ENCODE peak calls at places on chromosomes 7 and 10, in seven cellular contexts. One of them, this sample, is unnamed.

GRCh38 chr10:132783865-132784581 is 1.9 kb downstream of the NKX6-2 start:
- DNase-seq in activated T-helper 1 cell treated with anti-CD3 and anti-CD28 coated beads, Interleukin-12 subunit alpha, Interleukin-12 subunit beta, Interleukin-2, Interleukin-4 antibody, amounts not matched to agents 30 ng/mL and 10 ng/mL and 1 ng/mL, durations not matched to agents 14 hours and 24 hours and 36 hours: no peak
- DNase-seq in heart left ventricle: no peak
- DNase-seq in Calu3: no peak
- DNase-seq in H7: peak; percentile 84
- DNase-seq in fibroblast of mammary gland: no peak
- DNase-seq in stimulated activated CD4-positive, alpha-beta T cell treated with anti-CD3 and anti-CD28 coated beads, Interleukin-1b, Interleukin-23, amount 100 ng/mL, for 4 hours: no peak
- DNase-seq in this sample: no peak

GRCh38 chr7:29287366-29287765 is 92.8 kb downstream of the CHN2 start:
- DNase-seq in activated T-helper 1 cell treated with anti-CD3 and anti-CD28 coated beads, Interleukin-12 subunit alpha, Interleukin-12 subunit beta, Interleukin-2, Interleukin-4 antibody, amounts not matched to agents 30 ng/mL and 10 ng/mL and 1 ng/mL, durations not matched to agents 14 hours and 24 hours and 36 hours: no peak
- DNase-seq in heart left ventricle: no peak
- DNase-seq in Calu3: peak; percentile 41
- DNase-seq in H7: no peak
- DNase-seq in fibroblast of mammary gland: peak; percentile 95
- DNase-seq in stimulated activated CD4-positive, alpha-beta T cell treated with anti-CD3 and anti-CD28 coated beads, Interleukin-1b, Interleukin-23, amount 100 ng/mL, for 4 hours: no peak
- DNase-seq in this sample: no peak

GRCh38 chr7:37824987-37825509 is 23.3 kb upstream of the NME8 start:
- DNase-seq in activated T-helper 1 cell treated with anti-CD3 and anti-CD28 coated beads, Interleukin-12 subunit alpha, Interleukin-12 subunit beta, Interleukin-2, Interleukin-4 antibody, amounts not matched to agents 30 ng/mL and 10 ng/mL and 1 ng/mL, durations not matched to agents 14 hours and 24 hours and 36 hours: no peak
- DNase-seq in heart left ventricle: no peak
- DNase-seq in Calu3: no peak
- DNase-seq in H7: no peak
- DNase-seq in fibroblast of mammary gland: no peak
- DNase-seq in stimulated activated CD4-positive, alpha-beta T cell treated with anti-CD3 and anti-CD28 coated beads, Interleukin-1b, Interleukin-23, amount 100 ng/mL, for 4 hours: no peak
- DNase-seq in this sample: no peak

GRCh38 chr7:131607291-131608111 is 51.1 kb upstream of the PODXL start:
- DNase-seq in activated T-helper 1 cell treated with anti-CD3 and anti-CD28 coated beads, Interleukin-12 subunit alpha, Interleukin-12 subunit beta, Interleukin-2, Interleukin-4 antibody, amounts not matched to agents 30 ng/mL and 10 ng/mL and 1 ng/mL, durations not matched to agents 14 hours and 24 hours and 36 hours: no peak
- DNase-seq in heart left ventricle: no peak
- DNase-seq in Calu3: no peak
- DNase-seq in H7: no peak
- DNase-seq in fibroblast of mammary gland: no peak
- DNase-seq in stimulated activated CD4-positive, alpha-beta T cell treated with anti-CD3 and anti-CD28 coated beads, Interleukin-1b, Interleukin-23, amount 100 ng/mL, for 4 hours: no peak
- DNase-seq in this sample: no peak

GRCh38 chr7:31022726-31023125 is 29.4 kb upstream of the ADCYAP1R1 start:
- DNase-seq in activated T-helper 1 cell treated with anti-CD3 and anti-CD28 coated beads, Interleukin-12 subunit alpha, Interleukin-12 subunit beta, Interleukin-2, Interleukin-4 antibody, amounts not matched to agents 30 ng/mL and 10 ng/mL and 1 ng/mL, durations not matched to agents 14 hours and 24 hours and 36 hours: no peak
- DNase-seq in heart left ventricle: no peak
- DNase-seq in Calu3: no peak
- DNase-seq in H7: peak; percentile 71
- DNase-seq in fibroblast of mammary gland: no peak
- DNase-seq in stimulated activated CD4-positive, alpha-beta T cell treated with anti-CD3 and anti-CD28 coated beads, Interleukin-1b, Interleukin-23, amount 100 ng/mL, for 4 hours: no peak
- DNase-seq in this sample: no peak

GRCh38 chr10:27019827-27020226 is 80.5 kb downstream of the ANKRD26 start:
- DNase-seq in activated T-helper 1 cell treated with anti-CD3 and anti-CD28 coated beads, Interleukin-12 subunit alpha, Interleukin-12 subunit beta, Interleukin-2, Interleukin-4 antibody, amounts not matched to agents 30 ng/mL and 10 ng/mL and 1 ng/mL, durations not matched to agents 14 hours and 24 hours and 36 hours: no peak
- DNase-seq in heart left ventricle: no peak
- DNase-seq in Calu3: no peak
- DNase-seq in H7: no peak
- DNase-seq in fibroblast of mammary gland: peak; percentile 20
- DNase-seq in stimulated activated CD4-positive, alpha-beta T cell treated with anti-CD3 and anti-CD28 coated beads, Interleukin-1b, Interleukin-23, amount 100 ng/mL, for 4 hours: no peak
- DNase-seq in this sample: no peak

GRCh38 chr7:133984023-133984422 is 143.1 kb upstream of the LRGUK start:
- DNase-seq in activated T-helper 1 cell treated with anti-CD3 and anti-CD28 coated beads, Interleukin-12 subunit alpha, Interleukin-12 subunit beta, Interleukin-2, Interleukin-4 antibody, amounts not matched to agents 30 ng/mL and 10 ng/mL and 1 ng/mL, durations not matched to agents 14 hours and 24 hours and 36 hours: no peak
- DNase-seq in heart left ventricle: no peak
- DNase-seq in Calu3: no peak
- DNase-seq in H7: no peak
- DNase-seq in fibroblast of mammary gland: peak; percentile 1
- DNase-seq in stimulated activated CD4-positive, alpha-beta T cell treated with anti-CD3 and anti-CD28 coated beads, Interleukin-1b, Interleukin-23, amount 100 ng/mL, for 4 hours: no peak
- DNase-seq in this sample: no peak

GRCh38 chr10:3401491-3401938 is 228.9 kb upstream of the PITRM1 start:
- DNase-seq in activated T-helper 1 cell treated with anti-CD3 and anti-CD28 coated beads, Interleukin-12 subunit alpha, Interleukin-12 subunit beta, Interleukin-2, Interleukin-4 antibody, amounts not matched to agents 30 ng/mL and 10 ng/mL and 1 ng/mL, durations not matched to agents 14 hours and 24 hours and 36 hours: no peak
- DNase-seq in heart left ventricle: no peak
- DNase-seq in Calu3: no peak
- DNase-seq in H7: no peak
- DNase-seq in fibroblast of mammary gland: peak; percentile 44
- DNase-seq in stimulated activated CD4-positive, alpha-beta T cell treated with anti-CD3 and anti-CD28 coated beads, Interleukin-1b, Interleukin-23, amount 100 ng/mL, for 4 hours: no peak
- DNase-seq in this sample: no peak

GRCh38 chr10:19488592-19489280 is 327.5 kb upstream of the PLXDC2 start:
- DNase-seq in activated T-helper 1 cell treated with anti-CD3 and anti-CD28 coated beads, Interleukin-12 subunit alpha, Interleukin-12 subunit beta, Interleukin-2, Interleukin-4 antibody, amounts not matched to agents 30 ng/mL and 10 ng/mL and 1 ng/mL, durations not matched to agents 14 hours and 24 hours and 36 hours: no peak
- DNase-seq in heart left ventricle: peak; percentile 41
- DNase-seq in Calu3: no peak
- DNase-seq in H7: peak; percentile 81
- DNase-seq in fibroblast of mammary gland: peak; percentile 14
- DNase-seq in stimulated activated CD4-positive, alpha-beta T cell treated with anti-CD3 and anti-CD28 coated beads, Interleukin-1b, Interleukin-23, amount 100 ng/mL, for 4 hours: no peak
- DNase-seq in this sample: no peak

GRCh38 chr10:78934499-78934898 is 134.3 kb upstream of the ZMIZ1 start:
- DNase-seq in activated T-helper 1 cell treated with anti-CD3 and anti-CD28 coated beads, Interleukin-12 subunit alpha, Interleukin-12 subunit beta, Interleukin-2, Interleukin-4 antibody, amounts not matched to agents 30 ng/mL and 10 ng/mL and 1 ng/mL, durations not matched to agents 14 hours and 24 hours and 36 hours: no peak
- DNase-seq in heart left ventricle: no peak
- DNase-seq in Calu3: no peak
- DNase-seq in H7: no peak
- DNase-seq in fibroblast of mammary gland: peak; percentile 29
- DNase-seq in stimulated activated CD4-positive, alpha-beta T cell treated with anti-CD3 and anti-CD28 coated beads, Interleukin-1b, Interleukin-23, amount 100 ng/mL, for 4 hours: no peak
- DNase-seq in this sample: no peak

GRCh38 chr7:34136698-34137097 is 231.4 kb downstream of the BMPER start:
- DNase-seq in activated T-helper 1 cell treated with anti-CD3 and anti-CD28 coated beads, Interleukin-12 subunit alpha, Interleukin-12 subunit beta, Interleukin-2, Interleukin-4 antibody, amounts not matched to agents 30 ng/mL and 10 ng/mL and 1 ng/mL, durations not matched to agents 14 hours and 24 hours and 36 hours: no peak
- DNase-seq in heart left ventricle: no peak
- DNase-seq in Calu3: no peak
- DNase-seq in H7: no peak
- DNase-seq in fibroblast of mammary gland: no peak
- DNase-seq in stimulated activated CD4-positive, alpha-beta T cell treated with anti-CD3 and anti-CD28 coated beads, Interleukin-1b, Interleukin-23, amount 100 ng/mL, for 4 hours: no peak
- DNase-seq in this sample: no peak

GRCh38 chr10:86970152-86970886 is 2.0 kb downstream of the ADIRF start:
- DNase-seq in activated T-helper 1 cell treated with anti-CD3 and anti-CD28 coated beads, Interleukin-12 subunit alpha, Interleukin-12 subunit beta, Interleukin-2, Interleukin-4 antibody, amounts not matched to agents 30 ng/mL and 10 ng/mL and 1 ng/mL, durations not matched to agents 14 hours and 24 hours and 36 hours: no peak
- DNase-seq in heart left ventricle: peak; percentile 90
- DNase-seq in Calu3: no peak
- DNase-seq in H7: peak; percentile 89
- DNase-seq in fibroblast of mammary gland: peak; percentile 67
- DNase-seq in stimulated activated CD4-positive, alpha-beta T cell treated with anti-CD3 and anti-CD28 coated beads, Interleukin-1b, Interleukin-23, amount 100 ng/mL, for 4 hours: no peak
- DNase-seq in this sample: no peak

GRCh38 chr10:5545778-5546710 is 21.3 kb downstream of the CALML3 start:
- DNase-seq in activated T-helper 1 cell treated with anti-CD3 and anti-CD28 coated beads, Interleukin-12 subunit alpha, Interleukin-12 subunit beta, Interleukin-2, Interleukin-4 antibody, amounts not matched to agents 30 ng/mL and 10 ng/mL and 1 ng/mL, durations not matched to agents 14 hours and 24 hours and 36 hours: no peak
- DNase-seq in heart left ventricle: peak; percentile 81
- DNase-seq in Calu3: peak; percentile 79
- DNase-seq in H7: no peak
- DNase-seq in fibroblast of mammary gland: peak; percentile 65
- DNase-seq in stimulated activated CD4-positive, alpha-beta T cell treated with anti-CD3 and anti-CD28 coated beads, Interleukin-1b, Interleukin-23, amount 100 ng/mL, for 4 hours: no peak
- DNase-seq in this sample: peak; percentile 43

GRCh38 chr10:96292971-96293909 is 11.0 kb upstream of the DNTT start:
- DNase-seq in activated T-helper 1 cell treated with anti-CD3 and anti-CD28 coated beads, Interleukin-12 subunit alpha, Interleukin-12 subunit beta, Interleukin-2, Interleukin-4 antibody, amounts not matched to agents 30 ng/mL and 10 ng/mL and 1 ng/mL, durations not matched to agents 14 hours and 24 hours and 36 hours: no peak
- DNase-seq in heart left ventricle: no peak
- DNase-seq in Calu3: no peak
- DNase-seq in H7: peak; percentile 31
- DNase-seq in fibroblast of mammary gland: peak; percentile 57
- DNase-seq in stimulated activated CD4-positive, alpha-beta T cell treated with anti-CD3 and anti-CD28 coated beads, Interleukin-1b, Interleukin-23, amount 100 ng/mL, for 4 hours: no peak
- DNase-seq in this sample: peak; percentile 8

GRCh38 chr10:126917975-126918908 is 13.0 kb downstream of the DOCK1 start:
- DNase-seq in activated T-helper 1 cell treated with anti-CD3 and anti-CD28 coated beads, Interleukin-12 subunit alpha, Interleukin-12 subunit beta, Interleukin-2, Interleukin-4 antibody, amounts not matched to agents 30 ng/mL and 10 ng/mL and 1 ng/mL, durations not matched to agents 14 hours and 24 hours and 36 hours: no peak
- DNase-seq in heart left ventricle: no peak
- DNase-seq in Calu3: no peak
- DNase-seq in H7: no peak
- DNase-seq in fibroblast of mammary gland: no peak
- DNase-seq in stimulated activated CD4-positive, alpha-beta T cell treated with anti-CD3 and anti-CD28 coated beads, Interleukin-1b, Interleukin-23, amount 100 ng/mL, for 4 hours: no peak
- DNase-seq in this sample: no peak

GRCh38 chr7:64541438-64542359 is 21.2 kb downstream of the ZNF680 start:
- DNase-seq in activated T-helper 1 cell treated with anti-CD3 and anti-CD28 coated beads, Interleukin-12 subunit alpha, Interleukin-12 subunit beta, Interleukin-2, Interleukin-4 antibody, amounts not matched to agents 30 ng/mL and 10 ng/mL and 1 ng/mL, durations not matched to agents 14 hours and 24 hours and 36 hours: no peak
- DNase-seq in heart left ventricle: peak; percentile 49
- DNase-seq in Calu3: no peak
- DNase-seq in H7: no peak
- DNase-seq in fibroblast of mammary gland: peak; percentile 77
- DNase-seq in stimulated activated CD4-positive, alpha-beta T cell treated with anti-CD3 and anti-CD28 coated beads, Interleukin-1b, Interleukin-23, amount 100 ng/mL, for 4 hours: no peak
- DNase-seq in this sample: no peak

GRCh38 chr7:101411477-101411954 is 48.8 kb downstream of the COL26A1 start:
- DNase-seq in activated T-helper 1 cell treated with anti-CD3 and anti-CD28 coated beads, Interleukin-12 subunit alpha, Interleukin-12 subunit beta, Interleukin-2, Interleukin-4 antibody, amounts not matched to agents 30 ng/mL and 10 ng/mL and 1 ng/mL, durations not matched to agents 14 hours and 24 hours and 36 hours: no peak
- DNase-seq in heart left ventricle: no peak
- DNase-seq in Calu3: no peak
- DNase-seq in H7: no peak
- DNase-seq in fibroblast of mammary gland: no peak
- DNase-seq in stimulated activated CD4-positive, alpha-beta T cell treated with anti-CD3 and anti-CD28 coated beads, Interleukin-1b, Interleukin-23, amount 100 ng/mL, for 4 hours: no peak
- DNase-seq in this sample: no peak

GRCh38 chr10:17199351-17199804 is 2.1 kb downstream of the TRDMT1 start:
- DNase-seq in activated T-helper 1 cell treated with anti-CD3 and anti-CD28 coated beads, Interleukin-12 subunit alpha, Interleukin-12 subunit beta, Interleukin-2, Interleukin-4 antibody, amounts not matched to agents 30 ng/mL and 10 ng/mL and 1 ng/mL, durations not matched to agents 14 hours and 24 hours and 36 hours: no peak
- DNase-seq in heart left ventricle: no peak
- DNase-seq in Calu3: no peak
- DNase-seq in H7: peak; percentile 7
- DNase-seq in fibroblast of mammary gland: peak; percentile 72
- DNase-seq in stimulated activated CD4-positive, alpha-beta T cell treated with anti-CD3 and anti-CD28 coated beads, Interleukin-1b, Interleukin-23, amount 100 ng/mL, for 4 hours: no peak
- DNase-seq in this sample: no peak

GRCh38 chr10:5811387-5811821 is 1.8 kb downstream of the GDI2 start:
- DNase-seq in activated T-helper 1 cell treated with anti-CD3 and anti-CD28 coated beads, Interleukin-12 subunit alpha, Interleukin-12 subunit beta, Interleukin-2, Interleukin-4 antibody, amounts not matched to agents 30 ng/mL and 10 ng/mL and 1 ng/mL, durations not matched to agents 14 hours and 24 hours and 36 hours: no peak
- DNase-seq in heart left ventricle: no peak
- DNase-seq in Calu3: no peak
- DNase-seq in H7: no peak
- DNase-seq in fibroblast of mammary gland: peak; percentile 65
- DNase-seq in stimulated activated CD4-positive, alpha-beta T cell treated with anti-CD3 and anti-CD28 coated beads, Interleukin-1b, Interleukin-23, amount 100 ng/mL, for 4 hours: no peak
- DNase-seq in this sample: peak; percentile 25

GRCh38 chr7:127752829-127753228 is 100.8 kb downstream of the SND1 start:
- DNase-seq in activated T-helper 1 cell treated with anti-CD3 and anti-CD28 coated beads, Interleukin-12 subunit alpha, Interleukin-12 subunit beta, Interleukin-2, Interleukin-4 antibody, amounts not matched to agents 30 ng/mL and 10 ng/mL and 1 ng/mL, durations not matched to agents 14 hours and 24 hours and 36 hours: no peak
- DNase-seq in heart left ventricle: no peak
- DNase-seq in Calu3: no peak
- DNase-seq in H7: no peak
- DNase-seq in fibroblast of mammary gland: no peak
- DNase-seq in stimulated activated CD4-positive, alpha-beta T cell treated with anti-CD3 and anti-CD28 coated beads, Interleukin-1b, Interleukin-23, amount 100 ng/mL, for 4 hours: no peak
- DNase-seq in this sample: no peak

GRCh38 chr10:90865400-90865799 is 6.4 kb upstream of the RPP30 start:
- DNase-seq in activated T-helper 1 cell treated with anti-CD3 and anti-CD28 coated beads, Interleukin-12 subunit alpha, Interleukin-12 subunit beta, Interleukin-2, Interleukin-4 antibody, amounts not matched to agents 30 ng/mL and 10 ng/mL and 1 ng/mL, durations not matched to agents 14 hours and 24 hours and 36 hours: no peak
- DNase-seq in heart left ventricle: no peak
- DNase-seq in Calu3: no peak
- DNase-seq in H7: no peak
- DNase-seq in fibroblast of mammary gland: peak; percentile 49
- DNase-seq in stimulated activated CD4-positive, alpha-beta T cell treated with anti-CD3 and anti-CD28 coated beads, Interleukin-1b, Interleukin-23, amount 100 ng/mL, for 4 hours: no peak
- DNase-seq in this sample: peak; percentile 6

GRCh38 chr7:38186593-38187314 is 8.7 kb downstream of the STARD3NL start:
- DNase-seq in activated T-helper 1 cell treated with anti-CD3 and anti-CD28 coated beads, Interleukin-12 subunit alpha, Interleukin-12 subunit beta, Interleukin-2, Interleukin-4 antibody, amounts not matched to agents 30 ng/mL and 10 ng/mL and 1 ng/mL, durations not matched to agents 14 hours and 24 hours and 36 hours: no peak
- DNase-seq in heart left ventricle: no peak
- DNase-seq in Calu3: no peak
- DNase-seq in H7: no peak
- DNase-seq in fibroblast of mammary gland: peak; percentile 56
- DNase-seq in stimulated activated CD4-positive, alpha-beta T cell treated with anti-CD3 and anti-CD28 coated beads, Interleukin-1b, Interleukin-23, amount 100 ng/mL, for 4 hours: no peak
- DNase-seq in this sample: no peak

GRCh38 chr7:135260930-135261721 is 27.5 kb downstream of the STRA8 start:
- DNase-seq in activated T-helper 1 cell treated with anti-CD3 and anti-CD28 coated beads, Interleukin-12 subunit alpha, Interleukin-12 subunit beta, Interleukin-2, Interleukin-4 antibody, amounts not matched to agents 30 ng/mL and 10 ng/mL and 1 ng/mL, durations not matched to agents 14 hours and 24 hours and 36 hours: no peak
- DNase-seq in heart left ventricle: no peak
- DNase-seq in Calu3: no peak
- DNase-seq in H7: no peak
- DNase-seq in fibroblast of mammary gland: no peak
- DNase-seq in stimulated activated CD4-positive, alpha-beta T cell treated with anti-CD3 and anti-CD28 coated beads, Interleukin-1b, Interleukin-23, amount 100 ng/mL, for 4 hours: no peak
- DNase-seq in this sample: no peak

GRCh38 chr7:28618383-28618782 is 206.1 kb downstream of the CREB5 start:
- DNase-seq in activated T-helper 1 cell treated with anti-CD3 and anti-CD28 coated beads, Interleukin-12 subunit alpha, Interleukin-12 subunit beta, Interleukin-2, Interleukin-4 antibody, amounts not matched to agents 30 ng/mL and 10 ng/mL and 1 ng/mL, durations not matched to agents 14 hours and 24 hours and 36 hours: no peak
- DNase-seq in heart left ventricle: no peak
- DNase-seq in Calu3: peak; percentile 37
- DNase-seq in H7: no peak
- DNase-seq in fibroblast of mammary gland: no peak
- DNase-seq in stimulated activated CD4-positive, alpha-beta T cell treated with anti-CD3 and anti-CD28 coated beads, Interleukin-1b, Interleukin-23, amount 100 ng/mL, for 4 hours: no peak
- DNase-seq in this sample: no peak

GRCh38 chr7:149444260-149444659 is 16.6 kb downstream of the ZNF777 start:
- DNase-seq in activated T-helper 1 cell treated with anti-CD3 and anti-CD28 coated beads, Interleukin-12 subunit alpha, Interleukin-12 subunit beta, Interleukin-2, Interleukin-4 antibody, amounts not matched to agents 30 ng/mL and 10 ng/mL and 1 ng/mL, durations not matched to agents 14 hours and 24 hours and 36 hours: no peak
- DNase-seq in heart left ventricle: no peak
- DNase-seq in Calu3: no peak
- DNase-seq in H7: no peak
- DNase-seq in fibroblast of mammary gland: no peak
- DNase-seq in stimulated activated CD4-positive, alpha-beta T cell treated with anti-CD3 and anti-CD28 coated beads, Interleukin-1b, Interleukin-23, amount 100 ng/mL, for 4 hours: no peak
- DNase-seq in this sample: peak; percentile 34